ENCODE peak calls at places on chromosomes 6 and 20, in six cellular contexts. N, O, V, H, F and W are unnamed samples.

GRCh38 chr20:6026051-6026450 is 27.8 kb downstream of the LRRN4 start:
- DNase-seq in H (peak), F (no peak), N (no peak), V (no peak), O (no peak), W (no peak)

GRCh38 chr6:16669227-16669626 is 92.0 kb downstream of the ATXN1 start:
- DNase-seq in F (no peak), H (peak), V (no peak), N (no peak), O (peak), W (no peak)

GRCh38 chr20:50092436-50092835 is 20.5 kb downstream of the UBE2V1 start:
- DNase-seq in O (peak), V (no peak), H (no peak), F (no peak), N (no peak), W (no peak)

GRCh38 chr6:7033202-7033601 is 74.6 kb upstream of the RREB1 start:
- DNase-seq in O (no peak), H (no peak), F (no peak), V (no peak), N (no peak), W (no peak)

GRCh38 chr6:87183687-87184086 is 28.3 kb downstream of the ZNF292 start:
- DNase-seq in N (no peak), V (no peak), O (peak), F (no peak), H (peak), W (no peak)

GRCh38 chr6:18110160-18110559 is 12.3 kb downstream of the NHLRC1 start:
- DNase-seq in N (no peak), O (no peak), H (no peak), V (no peak), F (no peak), W (no peak)

GRCh38 chr20:24948939-24949679 is at the start of gene CST7:
- DNase-seq in H (no peak), O (no peak), F (no peak), V (no peak), N (peak), W (peak)

GRCh38 chr20:10390709-10391108 is 43.3 kb downstream of the MKKS start:
- DNase-seq in N (no peak), H (no peak), V (no peak), F (no peak), O (no peak), W (no peak)

GRCh38 chr6:93021235-93021909 is 398.0 kb downstream of the EPHA7 start:
- DNase-seq in F (no peak), V (no peak), H (no peak), O (no peak), N (no peak), W (no peak)
- TF ChIP-seq CTCF in F (no peak), V (no peak), H (no peak), O (no peak), N (no peak), W (no peak)

GRCh38 chr6:34697904-34698557 is 1.5 kb upstream of the ILRUN start:
- DNase-seq in O (no peak), N (no peak), F (no peak), V (no peak), H (no peak), W (no peak)
- H3K4me3 ChIP-seq in O (no peak), N (no peak), F (no peak), V (no peak), H (no peak), W (no peak)

GRCh38 chr6:41679696-41680095 is 41.4 kb downstream of the MDFI start:
- DNase-seq in F (no peak), N (no peak), V (no peak), O (no peak), H (no peak), W (no peak)
- TF ChIP-seq CTCF in F (no peak), N (no peak), V (no peak), O (no peak), H (no peak), W (no peak)

DNA sequence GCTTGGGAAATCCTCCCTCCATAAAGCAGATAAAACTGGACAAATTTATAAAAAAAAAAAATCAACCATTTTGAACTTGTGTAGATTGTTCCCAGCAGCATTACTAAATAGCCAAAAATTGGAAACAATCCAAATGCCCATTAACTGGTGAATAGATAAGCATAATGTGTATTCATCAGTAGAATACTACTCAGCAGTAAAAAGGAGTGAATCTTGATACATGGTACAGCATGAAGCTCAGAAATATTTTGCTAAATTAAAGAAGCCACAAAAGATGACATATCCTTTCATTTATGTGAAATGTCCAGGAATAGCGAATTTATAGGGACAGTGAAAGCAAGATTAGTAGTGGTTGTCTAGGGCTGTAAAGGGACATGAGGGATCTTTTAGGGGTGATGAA is 59.3 kb downstream of the CBFA2T2 start:
- DNase-seq in O (peak), H (no peak), N (no peak), V (no peak), F (no peak), W (no peak)
- H3K4me3 ChIP-seq in O (no peak), H (no peak), N (no peak), V (no peak), F (no peak), W (no peak)

GRCh38 chr6:46706464-46706863 is 18.8 kb downstream of the TDRD6 start:
- DNase-seq in O (no peak), H (no peak), V (no peak), F (no peak), N (no peak), W (no peak)

GRCh38 chr6:46704562-46704961 is 16.9 kb downstream of the TDRD6 start:
- DNase-seq in V (peak), H (peak), O (peak), F (no peak), N (no peak), W (no peak)
- TF ChIP-seq CTCF in V (no peak), H (no peak), O (no peak), F (no peak), N (peak), W (no peak)